ENCODE peak calls at places on chromosomes 16 and 17, in seven cellular contexts. P is AG10803, A is fibroblast of lung, E is WTC11, L is cardiac muscle cell, Y is AG09319, S is HCT116. C is an unnamed sample.

GRCh38 chr17:75153854-75154194 is 488 bp downstream of the JPT1 start:
- DNase-seq in A (no peak), E (no peak), Y (no peak), P (no peak), L (no peak), S (no peak), C (no peak)

GRCh38 chr17:511833-512251 is 159.2 kb upstream of the RPH3AL start:
- DNase-seq in S (no peak), P (peak), L (no peak), E (no peak), Y (no peak), A (no peak), C (no peak)

GRCh38 chr17:74807376-74807775 is 31.2 kb upstream of the NAT9 start:
- DNase-seq in L (peak), P (no peak), Y (no peak), E (no peak), A (no peak), S (no peak), C (no peak)

GRCh38 chr16:55835578-55835977 is 2.7 kb upstream of the CES1 start:
- DNase-seq in P (peak), A (peak), S (no peak), Y (no peak), E (no peak), L (no peak), C (no peak)

GRCh38 chr17:21385281-21385845 is 9.2 kb downstream of the KCNJ12 start:
- DNase-seq in L (no peak), P (no peak), S (no peak), Y (no peak), E (no peak), A (no peak), C (no peak)

GRCh38 chr17:8941980-8942617 is 23.4 kb downstream of the PIK3R5 start:
- DNase-seq in Y (no peak), L (no peak), P (no peak), A (no peak), S (no peak), E (no peak), C (no peak)

GRCh38 chr17:2102931-2103398 is 48.1 kb downstream of the HIC1 start:
- DNase-seq in A (peak), L (no peak), P (peak), Y (no peak), S (peak), E (no peak), C (no peak)

GRCh38 chr17:22512997-22513538 is 820.7 kb downstream of the KCNJ18 start:
- DNase-seq in A (no peak), E (no peak), S (no peak), Y (no peak), P (no peak), L (no peak), C (no peak)

GRCh38 chr17:81295678-81296381 is 723 bp upstream of the SLC38A10 start:
- DNase-seq in Y (no peak), P (peak), S (peak), E (peak), A (peak), L (no peak), C (no peak)

GRCh38 chr16:84839054-84839453 is 19.3 kb downstream of the CRISPLD2 start:
- DNase-seq in A (peak), Y (no peak), S (peak), P (peak), E (no peak), L (no peak), C (no peak)

GRCh38 chr17:6508519-6509294 is 47.6 kb downstream of the PITPNM3 start:
- DNase-seq in A (no peak), E (no peak), L (peak), P (no peak), Y (no peak), S (no peak), C (no peak)

GRCh38 chr17:56598471-56598870 is 5.0 kb downstream of the NOG start:
- DNase-seq in Y (no peak), S (no peak), A (no peak), P (peak), L (no peak), E (no peak), C (no peak)

GRCh38 chr16:84278333-84278732 is 16.3 kb upstream of the WFDC1 start:
- DNase-seq in A (no peak), S (no peak), Y (no peak), L (no peak), E (no peak), P (no peak), C (no peak)

GRCh38 chr16:31354394-31355291 is at the start of gene ITGAX:
- DNase-seq in A (peak), Y (no peak), S (no peak), E (no peak), L (no peak), P (no peak), C (no peak)

GRCh38 chr17:40582328-40582901 is 17.1 kb upstream of the CCR7 start:
- DNase-seq in E (no peak), S (no peak), Y (no peak), P (no peak), A (no peak), L (no peak), C (no peak)

GRCh38 chr17:17839792-17840707 is 3.3 kb upstream of the SREBF1 start:
- DNase-seq in L (peak), Y (peak), A (peak), E (peak), S (peak), P (peak), C (peak)

GRCh38 chr17:36943250-36944220 is 5.2 kb upstream of the AATF start:
- DNase-seq in P (no peak), S (no peak), Y (no peak), A (peak), L (no peak), E (peak), C (no peak)

GRCh38 chr17:69227536-69227935 is 1.1 kb downstream of the ABCA10 start:
- DNase-seq in P (no peak), E (no peak), A (no peak), Y (no peak), S (no peak), L (no peak), C (no peak)

GRCh38 chr16:31072540-31073072 is 1.4 kb downstream of the ZNF668 start:
- DNase-seq in L (no peak), S (no peak), A (peak), Y (no peak), E (no peak), P (peak), C (no peak)

GRCh38 chr16:89779231-89779912 is 37.1 kb downstream of the FANCA start:
- DNase-seq in Y (no peak), P (no peak), S (no peak), L (no peak), A (no peak), E (no peak), C (no peak)

GRCh38 chr17:40348562-40349476 is 15.7 kb downstream of the GJD3 start:
- DNase-seq in Y (no peak), S (no peak), E (no peak), L (no peak), A (no peak), P (no peak), C (no peak)

GRCh38 chr17:73521376-73521775 is 122.9 kb downstream of the SDK2 start:
- DNase-seq in L (no peak), P (no peak), Y (no peak), A (no peak), S (no peak), E (no peak), C (no peak)

GRCh38 chr17:77572851-77573250 is 385.7 kb upstream of the TNRC6C start:
- DNase-seq in S (no peak), A (no peak), Y (no peak), P (no peak), E (no peak), L (no peak), C (no peak)

GRCh38 chr16:9139965-9140364 is 48.5 kb downstream of the HAPSTR1 start:
- DNase-seq in Y (no peak), E (peak), A (peak), L (no peak), P (peak), S (peak), C (no peak)

GRCh38 chr17:69485901-69486643 is 71.6 kb downstream of the MAP2K6 start:
- DNase-seq in E (no peak), A (peak), S (no peak), Y (no peak), P (peak), L (no peak), C (no peak)

GRCh38 chr16:50584033-50584722 is 36.0 kb downstream of the NKD1 start:
- DNase-seq in S (no peak), A (no peak), P (no peak), L (no peak), Y (no peak), E (no peak), C (no peak)

GRCh38 chr16:57471852-57472664 is 9.6 kb downstream of the POLR2C start:
- DNase-seq in P (no peak), L (peak), Y (no peak), E (no peak), A (peak), S (no peak), C (no peak)

GRCh38 chr17:8835106-8835505 is 32.4 kb downstream of the PIK3R6 start:
- DNase-seq in S (no peak), Y (no peak), P (no peak), A (no peak), E (no peak), L (no peak), C (no peak)

GRCh38 chr16:66262253-66263167 is 104.0 kb upstream of the CDH5 start:
- DNase-seq in E (no peak), A (peak), P (peak), Y (no peak), L (no peak), S (no peak), C (no peak)

GRCh38 chr16:85057948-85058347 is 30.4 kb downstream of the KIAA0513 start:
- DNase-seq in P (no peak), S (no peak), A (no peak), Y (no peak), E (no peak), L (peak), C (no peak)

GRCh38 chr16:69309316-69309715 is 1.8 kb upstream of the VPS4A start:
- DNase-seq in E (no peak), S (no peak), L (no peak), A (no peak), Y (no peak), P (no peak), C (no peak)
- TF ChIP-seq CTCF in E (no peak), S (no peak), L (no peak), A (no peak), Y (no peak), P (no peak), C (no peak)

GRCh38 chr16:73124097-73124652 is 76.2 kb upstream of the ZFHX3 start:
- DNase-seq in Y (no peak), E (no peak), P (no peak), A (no peak), L (no peak), S (no peak), C (no peak)
- TF ChIP-seq CTCF in Y (no peak), E (no peak), P (no peak), A (no peak), L (no peak), S (no peak), C (no peak)

GRCh38 chr17:28105501-28105900 is 63.0 kb downstream of the NLK start:
- DNase-seq in P (no peak), S (no peak), E (no peak), A (no peak), L (no peak), Y (no peak), C (no peak)
- TF ChIP-seq CTCF in P (no peak), S (no peak), E (no peak), A (no peak), L (no peak), Y (no peak), C (no peak)

DNA sequence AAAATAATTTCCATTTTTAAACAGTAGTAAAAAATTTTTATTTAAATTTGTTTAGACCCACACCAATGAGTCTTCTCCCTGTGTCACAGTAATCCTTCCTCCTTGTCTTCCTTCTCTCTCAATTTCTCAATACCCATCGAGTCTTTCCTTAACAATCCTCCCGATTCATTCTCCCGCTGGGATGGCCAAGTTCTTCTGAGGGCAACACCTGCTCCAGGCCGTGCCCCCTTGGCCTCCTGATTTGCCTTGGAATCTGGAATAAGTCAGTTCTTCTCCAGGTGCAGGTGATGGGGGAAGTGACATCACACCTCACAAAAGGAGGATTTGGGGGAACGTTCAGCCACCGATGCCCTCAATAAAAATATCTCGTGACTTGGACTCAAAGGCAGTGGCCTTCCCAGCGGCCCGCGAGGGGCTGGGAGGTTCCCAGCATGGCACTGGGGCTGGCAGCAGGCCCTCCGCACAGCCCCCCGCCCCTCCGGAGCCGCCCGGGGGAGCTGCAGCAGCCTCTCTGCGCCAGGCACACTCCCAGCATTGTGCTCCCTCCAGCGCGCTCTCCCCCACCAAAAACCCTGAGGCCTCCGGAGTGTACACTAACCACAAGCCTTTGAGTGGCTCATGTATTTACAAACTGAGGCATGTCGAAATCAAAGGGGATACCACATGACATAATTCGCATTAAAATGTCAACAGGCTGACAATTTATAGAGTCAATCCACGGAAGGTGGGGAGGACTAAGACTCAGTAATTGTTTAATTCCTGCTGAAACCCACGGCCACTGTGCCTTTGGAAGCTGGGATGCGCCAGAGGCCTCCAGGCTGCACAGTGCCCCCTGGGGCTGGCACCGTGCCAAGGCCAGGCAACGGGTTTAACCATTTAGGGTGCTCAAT is 120.5 kb downstream of the ZFHX3 start:
- DNase-seq in S (no peak), L (no peak), Y (peak), E (no peak), P (peak), A (peak), C (no peak)
- TF ChIP-seq CTCF in S (no peak), L (no peak), Y (no peak), E (no peak), P (peak), A (no peak), C (no peak)

DNA sequence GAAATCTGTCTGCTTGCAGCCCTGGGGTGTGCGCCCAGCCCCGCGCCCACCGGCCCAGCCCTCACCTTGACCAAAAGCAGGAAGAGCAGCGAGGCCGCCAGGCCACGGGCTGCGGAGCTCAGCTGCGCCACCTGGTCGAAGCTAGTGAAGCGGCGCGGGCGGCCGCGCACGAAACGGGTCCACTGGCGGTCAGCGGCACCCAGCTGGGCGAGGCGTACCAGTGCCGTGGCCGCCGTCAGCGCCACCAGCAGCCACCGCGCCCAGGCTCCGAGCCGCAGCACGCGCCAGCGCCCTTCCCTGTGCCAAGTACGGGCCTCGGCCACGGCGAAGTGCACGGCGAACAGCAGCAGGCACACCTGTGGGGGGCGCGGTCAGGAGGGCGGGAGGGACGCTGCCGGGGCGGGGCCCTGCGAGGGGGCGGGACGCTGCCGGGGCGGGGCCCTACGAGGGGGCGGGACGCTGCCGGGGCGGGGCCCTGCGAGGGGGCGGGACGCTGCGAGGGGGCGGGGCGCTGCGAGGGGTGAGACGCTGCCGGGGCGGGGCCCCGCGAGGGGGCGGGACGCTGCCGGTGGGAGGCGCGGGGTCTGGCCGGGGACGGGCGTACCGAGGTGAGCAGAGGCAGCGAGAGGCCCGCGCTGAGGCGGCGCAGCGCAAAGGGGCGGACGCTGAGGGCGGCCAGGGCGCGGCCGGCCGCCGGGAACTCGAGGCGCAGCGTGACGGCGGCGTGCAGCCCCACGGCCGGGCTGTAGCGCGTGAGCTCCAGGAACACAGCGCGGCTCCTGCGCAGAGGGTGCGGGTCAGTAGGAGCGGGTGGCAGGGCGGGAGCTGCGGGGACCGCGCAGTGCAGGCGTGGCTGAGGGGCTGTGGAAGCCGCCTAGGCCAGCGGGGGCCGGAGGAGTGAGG is 43.3 kb downstream of the TSC2 start:
- DNase-seq in Y (no peak), L (peak), E (peak), S (peak), A (peak), P (no peak), C (no peak)
- TF ChIP-seq CTCF in Y (no peak), L (no peak), E (no peak), S (peak), A (no peak), P (no peak), C (no peak)

GRCh38 chr17:41690497-41690896 is 1.8 kb downstream of the EIF1 start:
- DNase-seq in A (no peak), Y (no peak), L (no peak), P (no peak), S (no peak), E (no peak), C (no peak)

GRCh38 chr17:41687828-41688640 is 651 bp upstream of the EIF1 start:
- DNase-seq in S (no peak), P (no peak), E (no peak), A (no peak), Y (no peak), L (peak), C (no peak)

GRCh38 chr17:41691031-41691777 is 2.5 kb downstream of the EIF1 start:
- DNase-seq in L (no peak), A (no peak), E (no peak), Y (no peak), P (no peak), S (no peak), C (no peak)

GRCh38 chr17:41688641-41689496 is at the start of gene EIF1:
- DNase-seq in P (peak), E (peak), A (peak), Y (peak), L (peak), S (peak), C (peak)

DNA sequence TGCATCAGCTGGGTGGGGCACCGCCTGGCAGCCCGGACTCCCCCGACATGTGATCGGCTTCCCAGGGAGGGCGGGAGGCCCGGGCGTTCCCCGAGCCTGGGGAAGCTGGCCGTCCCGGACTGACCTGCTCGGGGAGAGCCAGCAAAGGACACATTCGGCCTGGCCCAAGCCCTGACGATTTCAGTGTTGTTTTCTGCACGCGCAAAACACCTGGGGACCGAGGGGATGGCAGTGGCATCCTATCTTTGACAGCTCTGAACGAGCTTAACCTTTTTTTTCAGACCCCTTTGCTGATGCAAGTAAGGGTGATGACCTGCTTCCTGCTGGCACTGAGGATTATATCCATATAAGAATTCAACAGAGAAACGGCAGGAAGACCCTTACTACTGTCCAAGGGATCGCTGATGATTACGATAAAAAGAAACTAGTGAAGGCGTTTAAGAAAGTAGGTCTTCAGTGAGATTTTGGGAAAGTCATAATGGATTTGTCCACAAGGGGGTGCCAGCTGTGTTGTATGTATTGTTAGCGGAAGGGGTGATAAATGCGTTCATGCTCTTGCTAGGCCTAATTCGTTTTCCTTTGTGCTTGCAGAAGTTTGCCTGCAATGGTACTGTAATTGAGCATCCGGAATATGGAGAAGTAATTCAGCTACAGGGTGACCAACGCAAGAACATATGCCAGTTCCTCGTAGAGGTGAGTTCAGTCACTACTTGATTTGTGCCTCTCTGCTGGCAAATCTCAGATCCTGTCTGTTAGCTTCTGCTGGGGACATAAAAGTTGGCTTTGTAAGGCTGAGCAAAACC is 1.0 kb downstream of the EIF1 start:
- DNase-seq in S (no peak), A (peak), P (peak), Y (peak), E (peak), L (peak), C (no peak)
- TF ChIP-seq CTCF in S (peak), A (peak), P (peak), Y (peak), E (peak), L (peak), C (peak)